ENCODE peak calls at places on chromosomes 6 and 20, in eight cellular contexts. O is foreskin melanocyte, I is GM04504, U is GM18507, R is foreskin fibroblast, K is SHP77, S is caudate nucleus, L is GDM1. H is an unnamed sample.

GRCh38 chr20:5504061-5504739 is 187.4 kb upstream of the PROKR2 start:
- DNase-seq in O (peak), R (peak), I (peak), K (peak), S (peak), L (no peak), U (peak), H (no peak)

GRCh38 chr6:28171271-28171670 is 29.6 kb downstream of the ZKSCAN8 start:
- DNase-seq in R (no peak), L (no peak), U (no peak), K (no peak), O (no peak), S (no peak), I (no peak), H (no peak)

GRCh38 chr6:112298816-112299281 is 44.5 kb upstream of the LAMA4 start:
- DNase-seq in S (no peak), R (peak), L (no peak), O (no peak), I (peak), K (no peak), U (no peak), H (peak)

GRCh38 chr20:7248392-7248992 is 481.0 kb downstream of the BMP2 start:
- DNase-seq in O (no peak), R (no peak), S (no peak), K (no peak), L (no peak), I (no peak), U (no peak), H (no peak)

GRCh38 chr6:119241124-119241491 is 108.5 kb downstream of the MAN1A1 start:
- DNase-seq in I (no peak), L (no peak), O (peak), S (no peak), K (no peak), R (peak), U (no peak), H (no peak)

GRCh38 chr6:138104618-138105213 is 2.5 kb downstream of the PERP start:
- DNase-seq in K (no peak), S (no peak), I (no peak), O (no peak), R (no peak), L (no peak), U (no peak), H (no peak)

GRCh38 chr20:50578061-50578777 is 68.0 kb downstream of the PTPN1 start:
- DNase-seq in O (no peak), L (no peak), R (no peak), K (no peak), S (no peak), U (no peak), I (no peak), H (no peak)

GRCh38 chr6:125798734-125799510 is 8.2 kb downstream of the NCOA7 start:
- DNase-seq in I (no peak), K (no peak), U (no peak), O (no peak), R (no peak), S (no peak), L (no peak), H (no peak)

GRCh38 chr6:90311569-90311968 is 14.9 kb upstream of the BACH2 start:
- DNase-seq in L (no peak), O (no peak), R (no peak), I (no peak), S (no peak), U (no peak), K (no peak), H (no peak)

GRCh38 chr6:34817337-34817910 is 25.5 kb downstream of the BLTP3A start:
- DNase-seq in O (no peak), K (no peak), I (no peak), L (no peak), U (no peak), S (no peak), R (no peak), H (no peak)

GRCh38 chr6:56955171-56956155 is 556 bp downstream of the BEND6 start:
- DNase-seq in R (peak), U (peak), K (peak), O (peak), L (peak), I (peak), S (peak), H (peak)

GRCh38 chr20:32764000-32764960 is 2.1 kb downstream of the DNMT3B start:
- DNase-seq in U (no peak), R (no peak), K (no peak), S (no peak), L (peak), O (no peak), I (no peak), H (no peak)

GRCh38 chr6:108406943-108407342 is 112.1 kb downstream of the AFG1L start:
- DNase-seq in L (no peak), I (no peak), O (no peak), R (no peak), S (no peak), U (no peak), K (no peak), H (no peak)

GRCh38 chr6:53309059-53309896 is 39.5 kb downstream of the ELOVL5 start:
- DNase-seq in L (no peak), S (no peak), I (no peak), O (no peak), K (peak), R (peak), U (no peak), H (no peak)

GRCh38 chr20:35271073-35271882 is 6.6 kb downstream of the MMP24OS start:
- DNase-seq in S (no peak), K (no peak), O (no peak), I (no peak), U (no peak), R (no peak), L (no peak), H (no peak)

GRCh38 chr6:116371384-116372209 is 850 bp downstream of the DSE start:
- DNase-seq in O (peak), R (peak), U (no peak), K (no peak), I (peak), S (peak), L (peak), H (no peak)

GRCh38 chr6:134621858-134622257 is 303.9 kb upstream of the SGK1 start:
- DNase-seq in L (no peak), K (no peak), S (no peak), U (no peak), I (no peak), O (no peak), R (no peak), H (no peak)

H was measured in COLO829.